ENCODE peak calls at places on chromosomes 4 and X, in seven cellular contexts. W, O, Z, D, K, F and S are unnamed samples.

GRCh38 chr4:122827258-122827887 is 742 bp downstream of the FGF2 start:
- DNase-seq in F (peak), K (no peak), O (peak), Z (peak), W (peak), D (no peak), S (no peak)

GRCh38 chr4:27635936-27636913 is 775.6 kb downstream of the STIM2 start:
- DNase-seq in Z (no peak), W (no peak), D (no peak), K (no peak), O (no peak), F (no peak), S (no peak)

GRCh38 chr4:4480685-4481393 is 61.0 kb downstream of the STX18 start:
- DNase-seq in F (peak), D (no peak), W (no peak), Z (no peak), K (no peak), O (no peak), S (no peak)

GRCh38 chrX:49058794-49059193 is at the start of gene CCDC120:
- DNase-seq in O (no peak), Z (no peak), K (no peak), W (no peak), D (no peak), F (no peak), S (peak)

GRCh38 chrX:39313149-39313548 is 511.9 kb downstream of the MID1IP1 start:
- DNase-seq in K (no peak), F (no peak), O (no peak), D (no peak), W (no peak), Z (no peak), S (no peak)

GRCh38 chrX:119145241-119145653 is 17.6 kb upstream of the KIAA1210 start:
- DNase-seq in D (no peak), W (no peak), Z (no peak), O (no peak), F (no peak), K (peak), S (no peak)

GRCh38 chr4:54152846-54153600 is 53.1 kb downstream of the GSX2 start:
- DNase-seq in D (no peak), F (peak), Z (no peak), K (peak), O (peak), W (peak), S (no peak)

GRCh38 chrX:10833299-10834169 is 213.1 kb upstream of the MID1 start:
- DNase-seq in O (no peak), Z (no peak), K (no peak), F (no peak), W (no peak), D (no peak), S (peak)

GRCh38 chrX:19579485-19579884 is 64.2 kb upstream of the MAP3K15 start:
- DNase-seq in Z (no peak), D (no peak), F (peak), W (peak), K (no peak), O (peak), S (no peak)

GRCh38 chr4:5018603-5019002 is 655 bp downstream of the CYTL1 start:
- DNase-seq in W (no peak), F (no peak), D (no peak), O (no peak), K (no peak), Z (no peak), S (no peak)

GRCh38 chr4:131644619-131645018 is 1504.5 kb upstream of the PCDH10 start:
- DNase-seq in Z (no peak), F (peak), D (no peak), O (no peak), K (peak), W (no peak), S (no peak)

GRCh38 chr4:108360857-108361820 is 192.4 kb upstream of the LEF1 start:
- DNase-seq in F (peak), Z (no peak), W (peak), O (no peak), K (peak), D (no peak), S (no peak)

GRCh38 chr4:157819693-157820464 is 352.9 kb downstream of the GASK1B start:
- DNase-seq in Z (no peak), D (no peak), W (no peak), O (no peak), F (no peak), K (no peak), S (no peak)

GRCh38 chrX:46279925-46280313 is 265.3 kb downstream of the ZNF674 start:
- DNase-seq in D (no peak), K (peak), Z (no peak), W (no peak), O (peak), F (peak), S (no peak)

GRCh38 chr4:150323551-150324325 is 245.5 kb downstream of the DCLK2 start:
- DNase-seq in K (no peak), W (peak), Z (no peak), D (no peak), O (no peak), F (peak), S (no peak)

GRCh38 chr4:54930226-54930625 is 195.2 kb downstream of the KDR start:
- DNase-seq in D (no peak), K (peak), O (no peak), W (peak), F (peak), Z (no peak), S (no peak)

GRCh38 chr4:11908712-11909111 is 480.0 kb upstream of the HS3ST1 start:
- DNase-seq in K (no peak), O (no peak), D (no peak), W (no peak), Z (no peak), F (no peak), S (no peak)

GRCh38 chrX:150508461-150509367 is 59.7 kb upstream of the MTM1 start:
- DNase-seq in F (peak), D (no peak), O (no peak), W (no peak), K (no peak), Z (no peak), S (peak)

GRCh38 chrX:53288173-53288572 is 6.8 kb upstream of the IQSEC2 start:
- DNase-seq in D (peak), W (peak), O (no peak), K (peak), Z (peak), F (no peak), S (no peak)

GRCh38 chrX:77446840-77447239 is 349 bp upstream of the FGF16 start:
- DNase-seq in O (no peak), Z (no peak), K (no peak), F (no peak), D (no peak), W (no peak), S (no peak)

GRCh38 chr4:136392576-136392975 is 1139.7 kb downstream of the PCDH18 start:
- DNase-seq in O (no peak), F (peak), W (peak), Z (no peak), K (no peak), D (no peak), S (no peak)